ENCODE peak calls at places on chromosomes 4 and X, in seven cellular contexts. L, X, H, T, Q, U and Y are unnamed samples. For H3K4me1, the result is how much of the 10 kb centered on the place peaks cover.

GRCh38 chrX:109472939-109473713 is 8.8 kb downstream of the GUCY2F start:
- DNase-seq in L (peak), X (peak), H (peak), T (peak), Q (no peak), U (peak), Y (peak)

GRCh38 chrX:71859637-71860036 is 51.0 kb upstream of the NHSL2 start:
- DNase-seq in L (peak), X (peak), H (peak), T (no peak), Q (no peak), U (peak), Y (peak)

GRCh38 chr4:76213415-76214268 is at the start of gene SCARB2:
- DNase-seq in L (peak), X (peak), H (peak), T (peak), Q (no peak), U (peak), Y (peak)

GRCh38 chrX:80335062-80335830 is 85.0 kb upstream of the TENT5D start:
- DNase-seq in L (peak), X (no peak), H (no peak), T (peak), Q (no peak), U (peak), Y (no peak)

GRCh38 chr4:4555916-4556315 is 14.1 kb upstream of the STX18 start:
- DNase-seq in L (peak), X (peak), H (peak), T (no peak), Q (no peak), U (peak), Y (no peak)

GRCh38 chr4:95838192-95838591 is 1.7 kb upstream of the PDHA2 start:
- DNase-seq in L (no peak), X (no peak), H (no peak), T (no peak), Q (no peak), U (peak), Y (no peak)

GRCh38 chr4:102564399-102564921 is 63.3 kb downstream of the NFKB1 start:
- DNase-seq in L (peak), X (no peak), H (peak), T (no peak), Q (no peak), U (no peak), Y (no peak)

GRCh38 chrX:103066606-103067005 is 2.6 kb upstream of the BEX1 start:
- DNase-seq in L (peak), X (no peak), H (no peak), T (no peak), Q (no peak), U (no peak), Y (no peak)

GRCh38 chr4:74038161-74039064 is at the start of gene CXCL3:
- DNase-seq in L (peak), X (no peak), H (peak), T (peak), Q (no peak), U (peak), Y (no peak)

GRCh38 chr4:132493476-132493875 is 655.6 kb upstream of the PCDH10 start:
- DNase-seq in L (no peak), X (no peak), H (no peak), T (no peak), Q (no peak), U (peak), Y (no peak)

GRCh38 chr4:154208424-154208823 is 283.2 kb downstream of the DCHS2 start:
- DNase-seq in L (peak), X (no peak), H (no peak), T (no peak), Q (no peak), U (peak), Y (peak)

GRCh38 chrX:42978655-42979379 is 200.9 kb upstream of the PPP1R2C start:
- DNase-seq in L (no peak), X (no peak), H (no peak), T (no peak), Q (no peak), U (peak), Y (no peak)

GRCh38 chr4:189124149-189124758 is 816.4 kb upstream of the FRG1 start:
- DNase-seq in L (peak), X (peak), H (peak), T (peak), Q (no peak), U (peak), Y (peak)

GRCh38 chrX:30521440-30522182 is 56.0 kb downstream of the TASL start:
- DNase-seq in L (peak), X (no peak), H (peak), T (no peak), Q (no peak), U (peak), Y (no peak)

GRCh38 chrX:72095370-72095769 is 36.3 kb downstream of the RTL5 start:
- DNase-seq in L (no peak), X (no peak), H (no peak), T (no peak), Q (no peak), U (no peak), Y (no peak)

GRCh38 chr4:139734201-139734874 is 68.7 kb downstream of the MGST2 start:
- DNase-seq in L (peak), X (no peak), H (peak), T (no peak), Q (no peak), U (peak), Y (peak)

GRCh38 chrX:136157187-136157586 is 9.9 kb downstream of the FHL1 start:
- DNase-seq in L (no peak), X (no peak), H (no peak), T (no peak), Q (no peak), U (no peak), Y (peak)

GRCh38 chrX:8341814-8342590 is 122.6 kb upstream of the VCX3B start:
- DNase-seq in L (no peak), X (no peak), H (no peak), T (no peak), Q (peak), U (no peak), Y (no peak)

GRCh38 chrX:37745835-37746234 is 34.0 kb upstream of the CYBB start:
- DNase-seq in L (no peak), X (no peak), H (no peak), T (no peak), Q (no peak), U (no peak), Y (peak)

GRCh38 chrX:133776072-133776471 is 209.3 kb downstream of the GPC3 start:
- DNase-seq in L (no peak), X (no peak), H (no peak), T (peak), Q (no peak), U (peak), Y (peak)

GRCh38 chrX:135585153-135585552 is 64.7 kb downstream of the INTS6L start:
- DNase-seq in L (no peak), X (no peak), H (no peak), T (no peak), Q (no peak), U (no peak), Y (no peak)

GRCh38 chrX:118459494-118459893 is 36.1 kb upstream of the DOCK11 start:
- DNase-seq in L (peak), X (peak), H (peak), T (peak), Q (no peak), U (peak), Y (peak)

GRCh38 chrX:11151799-11152591 is 40.9 kb downstream of the HCCS start:
- DNase-seq in L (no peak), X (no peak), H (no peak), T (no peak), Q (no peak), U (no peak), Y (no peak)

GRCh38 chr4:145679520-145679919 is 426 bp upstream of the C4orf51 start:
- DNase-seq in L (peak), X (peak), H (peak), T (no peak), Q (no peak), U (peak), Y (no peak)

GRCh38 chr4:33518852-33519251 is 2725.5 kb downstream of the ARAP2 start:
- DNase-seq in L (no peak), X (no peak), H (no peak), T (no peak), Q (no peak), U (no peak), Y (no peak)

GRCh38 chrX:49072712-49073095 is 1.1 kb downstream of the PRAF2 start:
- DNase-seq in L (peak), X (no peak), H (no peak), T (peak), Q (no peak), U (no peak), Y (no peak)

GRCh38 chrX:42119076-42119475 is 195.7 kb upstream of the CASK start:
- DNase-seq in L (peak), X (peak), H (peak), T (no peak), Q (peak), U (peak), Y (no peak)

GRCh38 chr4:21901831-21902230 is 46.7 kb downstream of the KCNIP4 start:
- DNase-seq in L (peak), X (no peak), H (peak), T (no peak), Q (no peak), U (no peak), Y (no peak)

GRCh38 chr4:23878912-23879732 is 10.7 kb downstream of the PPARGC1A start:
- DNase-seq in L (no peak), X (no peak), H (peak), T (no peak), Q (no peak), U (peak), Y (no peak)

GRCh38 chrX:87434618-87435017 is 83.0 kb upstream of the KLHL4 start:
- DNase-seq in L (no peak), X (no peak), H (no peak), T (no peak), Q (no peak), U (no peak), Y (no peak)

GRCh38 chrX:119573840-119574393 is 446 bp upstream of the UBE2A start:
- DNase-seq in L (peak), X (peak), H (peak), T (peak), Q (no peak), U (peak), Y (peak)
- H3K9ac ChIP-seq in L (peak), X (peak), H (peak), T (peak), Q (peak), U (peak), Y (peak)

GRCh38 chrX:68834371-68835103 is 5.7 kb downstream of the EFNB1 start:
- DNase-seq in L (no peak), X (no peak), H (no peak), T (no peak), Q (no peak), U (no peak), Y (no peak)

GRCh38 chrX:68835468-68835867 is 6.6 kb downstream of the EFNB1 start:
- DNase-seq in L (no peak), X (no peak), H (no peak), T (no peak), Q (no peak), U (no peak), Y (no peak)

GRCh38 chrX:68833448-68833805 is 4.6 kb downstream of the EFNB1 start:
- DNase-seq in L (no peak), X (no peak), H (no peak), T (no peak), Q (no peak), U (no peak), Y (no peak)

GRCh38 chrX:68833855-68834331 is 5.1 kb downstream of the EFNB1 start:
- DNase-seq in L (no peak), X (no peak), H (no peak), T (no peak), Q (no peak), U (no peak), Y (peak)

DNA sequence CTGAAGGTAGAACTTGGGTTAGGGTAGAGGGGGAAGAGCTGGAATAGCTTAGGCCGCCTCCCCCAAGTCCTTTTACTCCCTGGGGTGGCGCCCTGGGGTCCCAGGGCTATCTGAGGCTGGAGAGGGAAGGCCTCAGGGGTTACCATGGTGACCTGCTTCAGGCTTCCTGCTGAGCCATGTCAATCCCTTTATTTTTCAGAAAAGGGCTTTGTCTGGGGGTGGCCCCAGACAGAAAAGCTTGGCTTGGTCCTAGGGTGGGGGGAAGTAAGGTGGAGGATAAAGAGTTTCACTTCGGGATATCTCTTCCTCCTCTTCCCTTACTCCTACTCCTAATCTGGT is 6.3 kb downstream of the EFNB1 start:
- DNase-seq in L (no peak), X (no peak), H (no peak), T (no peak), Q (no peak), U (no peak), Y (no peak)
- H3K4me1 ChIP-seq in L (under half), X (under half), H (under half), T (under half), Q (half or more), U (under half), Y (under half)

DNA sequence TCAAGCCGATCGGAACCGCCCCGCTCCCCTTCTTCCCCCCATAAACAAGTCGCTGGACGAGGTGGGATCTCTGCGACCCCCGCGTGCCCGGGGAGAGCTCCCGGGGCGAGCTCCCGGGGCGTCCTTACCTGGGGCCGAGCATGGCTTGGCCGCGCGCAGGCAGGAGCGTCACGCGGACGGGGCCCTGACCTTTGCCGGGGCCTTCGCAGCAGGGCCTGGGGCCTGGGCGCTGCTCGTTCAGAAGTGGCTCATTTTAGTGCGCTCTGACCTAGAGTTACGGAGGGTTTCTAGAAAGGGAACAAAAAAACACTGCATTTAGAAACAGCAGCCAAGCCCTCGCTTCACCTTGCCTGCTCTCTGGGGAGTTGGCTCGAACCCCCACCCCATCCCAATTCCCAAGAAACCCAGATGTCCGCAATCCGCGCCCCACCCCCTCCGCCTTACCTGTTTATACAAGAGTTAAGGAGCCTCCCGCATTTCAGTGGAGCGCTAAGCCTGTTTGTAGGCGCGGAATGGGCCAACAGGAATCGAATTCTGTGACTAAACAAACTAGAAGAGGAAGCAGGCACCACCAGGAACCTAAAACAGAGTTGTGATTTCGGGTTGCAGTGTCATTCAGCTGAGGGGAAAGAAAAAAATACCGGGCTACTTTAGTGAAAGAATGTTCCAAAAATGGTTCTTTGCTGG is 814 bp upstream of the RBM47 start:
- DNase-seq in L (no peak), X (no peak), H (no peak), T (peak), Q (no peak), U (peak), Y (no peak)
- H3K9ac ChIP-seq in L (no peak), X (no peak), H (no peak), T (no peak), Q (peak), U (peak), Y (no peak)

DNA sequence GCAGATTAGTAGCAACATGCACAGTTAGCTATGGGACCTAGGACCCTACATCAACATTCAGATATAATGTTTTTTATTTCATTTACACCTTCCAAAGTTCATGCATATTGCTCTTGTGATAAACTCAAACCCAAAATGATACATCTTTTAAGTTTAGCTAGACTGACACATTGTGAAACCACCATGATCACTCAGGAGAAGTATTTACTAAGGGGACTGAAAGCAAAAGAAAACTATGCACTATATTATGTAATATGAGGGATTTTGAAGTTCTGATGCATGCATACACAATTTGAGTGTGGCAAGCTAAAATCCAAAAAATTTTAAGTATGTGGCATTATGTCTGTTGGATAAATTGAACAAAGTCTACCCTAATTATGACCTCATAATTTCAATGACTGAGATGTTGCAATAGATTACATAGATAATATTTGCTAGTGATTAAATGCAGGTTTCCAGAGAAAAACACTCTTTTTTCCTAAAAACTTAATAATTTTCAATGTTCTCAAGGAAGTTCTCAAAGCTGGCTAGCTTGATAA is 914.8 kb upstream of the GRIA3 start:
- DNase-seq in L (peak), X (no peak), H (no peak), T (no peak), Q (no peak), U (no peak), Y (no peak)
- H3K4me1 ChIP-seq in L (under half), X (under half), H (under half), T (under half), Q (under half), U (under half), Y (under half)

GRCh38 chr4:65791111-65791806 is 121.0 kb upstream of the EPHA5 start:
- DNase-seq in L (no peak), X (no peak), H (no peak), T (no peak), Q (no peak), U (no peak), Y (no peak)
- H3K9ac ChIP-seq in L (no peak), X (no peak), H (no peak), T (no peak), Q (no peak), U (no peak), Y (no peak)